ENCODE peak calls at places on chromosomes 5 and 9, in nine cellular contexts. Y is stimulated activated CD4-positive, alpha-beta T cell treated with anti-CD3 and anti-CD28 coated beads, Interleukin-12 subunit alpha, Interleukin-12 subunit beta, amount 100 ng/mL, for 4 hours; W is HCEC 1CT; X is iris pigment epithelial cell; U is myocyte; N is iPS-NIHi11; E is astrocyte; B is DMS153; V is cardiac muscle cell. T is an unnamed sample.
A peak's percentile ranks its signal among the peaks of the same experiment; 100 is the strongest.

GRCh38 chr5:119323630-119324000 is 32.2 kb upstream of the TNFAIP8 start:
- DNase-seq in Y (no peak), W (peak; percentile 34), X (peak; percentile 60), U (peak; percentile 35), N (no peak), E (peak; percentile 42), B (peak; percentile 41), V (peak; percentile 45), T (no peak)

GRCh38 chr5:82684659-82685058 is 392.5 kb downstream of the TMEM167A start:
- DNase-seq in Y (no peak), W (no peak), X (no peak), U (no peak), N (no peak), E (no peak), B (no peak), V (peak; percentile 13), T (no peak)

GRCh38 chr5:140111043-140111858 is 2.7 kb upstream of the PURA start:
- DNase-seq in Y (no peak), W (no peak), X (no peak), U (no peak), N (peak; percentile 12), E (no peak), B (no peak), V (no peak), T (no peak)

GRCh38 chr5:62001640-62002039 is 304.4 kb upstream of the KIF2A start:
- DNase-seq in Y (no peak), W (no peak), X (no peak), U (no peak), N (no peak), E (no peak), B (no peak), V (no peak), T (no peak)

GRCh38 chr5:126918624-126918957 is 111.8 kb downstream of the MARCHF3 start:
- DNase-seq in Y (no peak), W (peak; percentile 13), X (peak; percentile 21), U (no peak), N (no peak), E (no peak), B (no peak), V (no peak), T (no peak)

GRCh38 chr9:98781588-98782383 is 14.6 kb downstream of the ANKS6 start:
- DNase-seq in Y (no peak), W (no peak), X (no peak), U (no peak), N (no peak), E (no peak), B (no peak), V (no peak), T (no peak)

GRCh38 chr5:176888016-176888864 is 10.9 kb downstream of the HK3 start:
- DNase-seq in Y (no peak), W (no peak), X (no peak), U (no peak), N (no peak), E (no peak), B (no peak), V (no peak), T (peak; percentile 2)

GRCh38 chr5:175535781-175536180 is 57.4 kb downstream of the SFXN1 start:
- DNase-seq in Y (no peak), W (no peak), X (no peak), U (no peak), N (no peak), E (no peak), B (no peak), V (no peak), T (no peak)

GRCh38 chr9:18208166-18209059 is 265.5 kb upstream of the ADAMTSL1 start:
- DNase-seq in Y (no peak), W (peak; percentile 45), X (peak; percentile 48), U (peak; percentile 60), N (peak; percentile 40), E (peak; percentile 7), B (peak; percentile 6), V (peak; percentile 71), T (no peak)

GRCh38 chr9:137499416-137499815 is 40.3 kb upstream of the NSMF start:
- DNase-seq in Y (no peak), W (no peak), X (no peak), U (no peak), N (no peak), E (no peak), B (no peak), V (no peak), T (no peak)

T was measured in GM13977.